ENCODE peak calls at places on chromosomes 11 and 22, in four cellular contexts. One of them, this sample, is unnamed.

GRCh38 chr11:64124147-64124546 is 41.8 kb downstream of the MACROD1 start:
- DNase-seq in ovary: no peak
- DNase-seq in transverse colon: no peak
- DNase-seq in suprapubic skin: no peak
- DNase-seq in this sample: no peak

GRCh38 chr11:73285721-73286120 is 13.6 kb downstream of the P2RY6 start:
- DNase-seq in ovary: no peak
- DNase-seq in transverse colon: no peak
- DNase-seq in suprapubic skin: no peak
- DNase-seq in this sample: no peak

GRCh38 chr11:23403210-23404185 is 543.2 kb upstream of the CCDC179 start:
- DNase-seq in ovary: no peak
- DNase-seq in transverse colon: no peak
- DNase-seq in suprapubic skin: peak
- DNase-seq in this sample: peak

GRCh38 chr22:36413022-36413770 is 25.4 kb upstream of the MYH9 start:
- DNase-seq in ovary: no peak
- DNase-seq in transverse colon: no peak
- DNase-seq in suprapubic skin: no peak
- DNase-seq in this sample: no peak

GRCh38 chr11:62539238-62539925 is 7.2 kb downstream of the AHNAK start:
- DNase-seq in ovary: peak
- DNase-seq in transverse colon: peak
- DNase-seq in suprapubic skin: peak
- DNase-seq in this sample: peak

GRCh38 chr22:48240165-48240934 is 1477.9 kb downstream of the TBC1D22A start:
- DNase-seq in ovary: no peak
- DNase-seq in transverse colon: no peak
- DNase-seq in suprapubic skin: no peak
- DNase-seq in this sample: no peak

GRCh38 chr11:116428638-116428975 is 344.2 kb downstream of the BUD13 start:
- DNase-seq in ovary: no peak
- DNase-seq in transverse colon: no peak
- DNase-seq in suprapubic skin: no peak
- DNase-seq in this sample: peak

GRCh38 chr11:88631497-88631896 is 294.0 kb upstream of the CTSC start:
- DNase-seq in ovary: no peak
- DNase-seq in transverse colon: no peak
- DNase-seq in suprapubic skin: no peak
- DNase-seq in this sample: no peak

GRCh38 chr11:46388619-46389449 is 2.7 kb downstream of the CHRM4 start:
- DNase-seq in ovary: no peak
- DNase-seq in transverse colon: no peak
- DNase-seq in suprapubic skin: no peak
- DNase-seq in this sample: no peak

GRCh38 chr11:119368121-119369034 is 13.1 kb downstream of the USP2 start:
- DNase-seq in ovary: peak
- DNase-seq in transverse colon: peak
- DNase-seq in suprapubic skin: peak
- DNase-seq in this sample: peak

GRCh38 chr22:45867906-45868555 is 108.9 kb downstream of the WNT7B start:
- DNase-seq in ovary: no peak
- DNase-seq in transverse colon: no peak
- DNase-seq in suprapubic skin: peak
- DNase-seq in this sample: no peak

GRCh38 chr11:60951909-60952741 is at the start of gene SLC15A3:
- DNase-seq in ovary: peak
- DNase-seq in transverse colon: peak
- DNase-seq in suprapubic skin: peak
- DNase-seq in this sample: peak

GRCh38 chr11:66743271-66743968 is 14.4 kb upstream of the SPTBN2 start:
- DNase-seq in ovary: no peak
- DNase-seq in transverse colon: peak
- DNase-seq in suprapubic skin: peak
- DNase-seq in this sample: no peak

DNA sequence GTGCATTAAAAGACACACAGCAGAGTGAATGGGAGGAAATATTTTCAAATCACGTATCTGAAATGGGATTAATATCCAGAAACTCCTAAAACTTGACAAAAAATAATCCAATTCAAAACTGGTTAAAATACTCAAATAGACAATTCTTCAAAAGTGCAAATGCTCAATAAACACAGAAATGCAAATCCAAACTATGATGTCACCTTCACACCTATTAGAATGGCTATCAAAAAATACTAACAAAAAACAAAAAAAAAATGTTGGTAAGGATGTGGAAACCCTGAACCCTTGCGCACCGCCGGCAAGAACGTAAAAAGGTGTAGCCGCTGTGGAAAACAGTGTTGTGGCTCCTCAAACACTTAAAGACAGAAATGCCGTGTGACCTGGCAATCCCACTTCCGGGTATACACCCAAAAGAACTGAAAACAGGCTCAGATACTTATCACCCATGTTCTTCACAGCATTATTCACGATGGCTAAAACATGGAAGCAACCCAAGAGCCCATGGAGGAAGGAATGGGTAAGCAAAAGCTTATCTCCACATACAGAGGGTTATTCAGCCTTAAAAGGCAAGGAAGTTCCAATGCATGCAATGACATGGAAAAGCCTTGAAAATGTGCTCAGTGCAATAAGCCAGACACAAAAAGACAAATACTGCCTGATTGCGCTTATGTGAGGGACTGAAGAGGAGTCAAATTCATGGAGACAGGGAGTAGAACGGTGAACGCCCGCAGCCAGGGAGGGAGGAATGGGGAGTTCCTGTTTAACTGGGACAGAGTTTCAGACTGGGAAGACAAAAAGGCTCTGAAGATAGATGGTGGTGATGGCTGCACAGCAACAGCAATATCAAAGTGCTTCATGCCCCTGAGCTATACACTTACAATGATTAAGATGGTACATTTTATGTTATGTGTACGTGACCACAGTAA is 19.6 kb downstream of the BRD1 start:
- DNase-seq in ovary: no peak
- DNase-seq in transverse colon: no peak
- DNase-seq in suprapubic skin: no peak
- DNase-seq in this sample: no peak
- TF ChIP-seq EP300 in ovary: no peak
- TF ChIP-seq EP300 in transverse colon: no peak
- TF ChIP-seq EP300 in suprapubic skin: no peak
- TF ChIP-seq EP300 in this sample: no peak

GRCh38 chr11:102157219-102157618 is 47.0 kb downstream of the YAP1 start:
- DNase-seq in ovary: peak
- DNase-seq in transverse colon: peak
- DNase-seq in suprapubic skin: peak
- DNase-seq in this sample: peak
- TF ChIP-seq EP300 in ovary: no peak
- TF ChIP-seq EP300 in transverse colon: no peak
- TF ChIP-seq EP300 in suprapubic skin: no peak
- TF ChIP-seq EP300 in this sample: no peak

GRCh38 chr11:96116341-96116740 is 192.4 kb upstream of the MTMR2 start:
- DNase-seq in ovary: no peak
- DNase-seq in transverse colon: no peak
- DNase-seq in suprapubic skin: no peak
- DNase-seq in this sample: no peak
- TF ChIP-seq EP300 in ovary: no peak
- TF ChIP-seq EP300 in transverse colon: no peak
- TF ChIP-seq EP300 in suprapubic skin: no peak
- TF ChIP-seq EP300 in this sample: no peak

GRCh38 chr11:19679952-19680823 is 32.4 kb upstream of the NAV2 start:
- DNase-seq in ovary: peak
- DNase-seq in transverse colon: peak
- DNase-seq in suprapubic skin: peak
- DNase-seq in this sample: peak
- TF ChIP-seq EP300 in ovary: peak
- TF ChIP-seq EP300 in transverse colon: peak
- TF ChIP-seq EP300 in suprapubic skin: peak
- TF ChIP-seq EP300 in this sample: peak

This sample was measured in sigmoid colon.